ENCODE peak calls at places on chromosomes 3 and 15, in seven cellular contexts. R is NCI-H226, A is foreskin fibroblast, Y is RPMI7951, W is NAMALWA, I is Calu3, C is T-helper 1 cell. K is an unnamed sample.

GRCh38 chr15:78638658-78639314 is 2.2 kb downstream of the CHRNB4 start:
- DNase-seq in R (peak), A (peak), Y (peak), W (peak), I (peak), C (no peak), K (peak)

GRCh38 chr15:77421370-77421700 is 647 bp downstream of the HMG20A start:
- DNase-seq in R (no peak), A (no peak), Y (no peak), W (peak), I (peak), C (peak), K (no peak)

GRCh38 chr15:40931300-40932142 is 2.4 kb downstream of the DLL4 start:
- DNase-seq in R (no peak), A (no peak), Y (no peak), W (no peak), I (no peak), C (no peak), K (no peak)

GRCh38 chr3:98971183-98971681 is 69.7 kb upstream of the DCBLD2 start:
- DNase-seq in R (peak), A (peak), Y (peak), W (no peak), I (peak), C (peak), K (peak)

GRCh38 chr3:29064085-29064484 is 216.8 kb upstream of the RBMS3 start:
- DNase-seq in R (peak), A (peak), Y (peak), W (peak), I (no peak), C (no peak), K (no peak)

GRCh38 chr3:73954506-73954905 is 329.8 kb upstream of the PDZRN3 start:
- DNase-seq in R (no peak), A (no peak), Y (no peak), W (no peak), I (no peak), C (no peak), K (no peak)

GRCh38 chr15:76823903-76824302 is 81.2 kb downstream of the SCAPER start:
- DNase-seq in R (no peak), A (no peak), Y (no peak), W (no peak), I (no peak), C (no peak), K (no peak)

GRCh38 chr3:131306242-131306641 is 75.3 kb upstream of the NUDT16 start:
- DNase-seq in R (no peak), A (no peak), Y (no peak), W (no peak), I (no peak), C (no peak), K (no peak)

GRCh38 chr3:196638922-196639516 is 475 bp upstream of the NRROS start:
- DNase-seq in R (no peak), A (peak), Y (no peak), W (no peak), I (peak), C (peak), K (no peak)